ENCODE peak calls at places on chromosomes 16 and 17, in six cellular contexts. S, K, H, N, J and G are unnamed samples.

GRCh38 chr17:64148699-64149098 is 18.8 kb upstream of the ERN1 start:
- DNase-seq in S (no peak), K (peak; percentile 11), H (peak; percentile 41), N (no peak), J (no peak), G (peak; percentile 15)

GRCh38 chr17:57910462-57910861 is 44.8 kb downstream of the CUEDC1 start:
- DNase-seq in S (no peak), K (no peak), H (no peak), N (no peak), J (no peak), G (no peak)

GRCh38 chr17:7997186-7997585 is 5.2 kb upstream of the GUCY2D start:
- DNase-seq in S (peak; percentile 23), K (peak; percentile 52), H (peak; percentile 73), N (peak; percentile 83), J (peak; percentile 45), G (no peak)

GRCh38 chr16:46830417-46830901 is 521 bp downstream of the C16orf87 start:
- DNase-seq in S (peak; percentile 43), K (no peak), H (peak; percentile 46), N (peak; percentile 62), J (peak; percentile 41), G (peak; percentile 57)

GRCh38 chr16:2743007-2743810 is 9.2 kb upstream of the SRRM2 start:
- DNase-seq in S (no peak), K (no peak), H (no peak), N (no peak), J (no peak), G (no peak)

GRCh38 chr17:8918811-8919210 is 46.7 kb downstream of the PIK3R5 start:
- DNase-seq in S (no peak), K (peak; percentile 43), H (no peak), N (no peak), J (no peak), G (no peak)

GRCh38 chr16:87621976-87622713 is 19.8 kb downstream of the JPH3 start:
- DNase-seq in S (no peak), K (no peak), H (no peak), N (no peak), J (no peak), G (no peak)

GRCh38 chr16:87740441-87740840 is 25.3 kb downstream of the KLHDC4 start:
- DNase-seq in S (no peak), K (no peak), H (no peak), N (no peak), J (no peak), G (peak; percentile 11)

GRCh38 chr16:56294599-56294998 is 103.3 kb downstream of the GNAO1 start:
- DNase-seq in S (no peak), K (peak; percentile 34), H (no peak), N (no peak), J (no peak), G (peak; percentile 64)

GRCh38 chr16:72195609-72196008 is 23.7 kb upstream of the PMFBP1 start:
- DNase-seq in S (no peak), K (no peak), H (no peak), N (peak; percentile 66), J (no peak), G (no peak)

GRCh38 chr16:2043980-2044451 is 3.6 kb downstream of the NTHL1 start:
- DNase-seq in S (no peak), K (no peak), H (peak; percentile 71), N (no peak), J (no peak), G (no peak)

GRCh38 chr16:8853611-8854010 is 15.2 kb downstream of the CARHSP1 start:
- DNase-seq in S (no peak), K (no peak), H (no peak), N (no peak), J (no peak), G (no peak)

GRCh38 chr17:81036128-81036891 is 1.4 kb downstream of the BAIAP2 start:
- DNase-seq in S (no peak), K (no peak), H (no peak), N (no peak), J (no peak), G (no peak)

GRCh38 chr16:17149904-17150483 is 320.8 kb downstream of the XYLT1 start:
- DNase-seq in S (no peak), K (no peak), H (no peak), N (peak; percentile 64), J (no peak), G (no peak)

GRCh38 chr17:20991276-20992037 is 51.4 kb downstream of the USP22 start:
- DNase-seq in S (no peak), K (no peak), H (no peak), N (no peak), J (no peak), G (no peak)

GRCh38 chr17:36602924-36603384 is 1.6 kb downstream of the MRM1 start:
- DNase-seq in S (peak; percentile 74), K (peak; percentile 44), H (peak; percentile 50), N (peak; percentile 70), J (peak; percentile 58), G (peak; percentile 76)

GRCh38 chr16:77584205-77584859 is 138.0 kb upstream of the NUDT7 start:
- DNase-seq in S (peak; percentile 61), K (peak; percentile 47), H (peak; percentile 48), N (peak; percentile 59), J (peak; percentile 36), G (peak; percentile 16)

GRCh38 chr16:4461250-4462085 is 13.0 kb downstream of the NMRAL1 start:
- DNase-seq in S (no peak), K (no peak), H (no peak), N (peak; percentile 3), J (no peak), G (no peak)

GRCh38 chr17:8126306-8127066 is 2.6 kb upstream of the HES7 start:
- DNase-seq in S (peak; percentile 45), K (peak; percentile 40), H (no peak), N (peak; percentile 81), J (peak; percentile 18), G (peak; percentile 62)

GRCh38 chr16:14057878-14058382 is 13.2 kb upstream of the MRTFB start:
- DNase-seq in S (no peak), K (no peak), H (no peak), N (no peak), J (no peak), G (no peak)

GRCh38 chr16:30903596-30903995 is 7.2 kb downstream of the CTF1 start:
- DNase-seq in S (peak; percentile 47), K (no peak), H (no peak), N (no peak), J (no peak), G (peak; percentile 45)

GRCh38 chr16:27193300-27193990 is 9.9 kb upstream of the KDM8 start:
- DNase-seq in S (no peak), K (no peak), H (no peak), N (no peak), J (no peak), G (no peak)

GRCh38 chr16:48126801-48127644 is 28.8 kb downstream of the ABCC12 start:
- DNase-seq in S (peak; percentile 29), K (peak; percentile 80), H (peak; percentile 78), N (peak; percentile 5), J (no peak), G (peak; percentile 87)

GRCh38 chr17:32565401-32565800 is 78.6 kb downstream of the CDK5R1 start:
- DNase-seq in S (no peak), K (no peak), H (no peak), N (no peak), J (peak; percentile 71), G (no peak)

DNA sequence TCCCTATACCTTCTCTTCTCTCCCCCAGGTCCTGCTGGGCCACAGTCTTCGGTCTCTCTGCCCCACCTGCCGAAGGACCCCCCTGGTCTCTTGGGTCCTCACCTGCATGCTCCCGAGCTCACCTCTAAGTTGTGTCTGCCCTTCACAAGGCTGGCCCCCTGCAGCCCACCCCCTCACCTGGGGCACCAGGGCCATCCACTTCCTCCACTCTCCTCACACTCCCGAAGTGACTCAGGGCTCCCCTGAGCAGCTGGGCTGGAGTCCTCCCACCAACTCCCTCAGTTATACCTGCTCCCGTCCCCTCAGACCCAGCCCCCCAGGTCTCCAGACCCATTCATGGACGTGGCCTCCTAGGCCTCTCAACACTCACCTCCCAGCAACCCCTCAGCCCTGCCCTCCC is 822.0 kb downstream of the KCNJ18 start:
- DNase-seq in S (no peak), K (no peak), H (no peak), N (no peak), J (no peak), G (no peak)
- H3K9me3 ChIP-seq in S (no peaks in the 10 kb centered on the region), K (peaks cover 34% of the 10 kb centered on the region), H (peaks cover 64% of the 10 kb centered on the region), N (no peaks in the 10 kb centered on the region), J (peaks cover 6% of the 10 kb centered on the region), G (no peaks in the 10 kb centered on the region)

GRCh38 chr17:75124041-75124818 is 7.3 kb downstream of the NT5C start:
- DNase-seq in S (peak; percentile 89), K (peak; percentile 98), H (peak; percentile 88), N (no peak), J (peak; percentile 99), G (peak; percentile 38)
- H3K4me3 ChIP-seq in S (no peak overlapping the region), K (no peak overlapping the region), H (no peak overlapping the region), N (no peak overlapping the region), J (no peak overlapping the region), G (no peak overlapping the region)

GRCh38 chr17:68016838-68017237 is 18.7 kb upstream of the KPNA2 start:
- DNase-seq in S (no peak), K (no peak), H (no peak), N (no peak), J (no peak), G (no peak)
- H3K27me3 ChIP-seq in S (no peaks in the 10 kb centered on the region), K (no peaks in the 10 kb centered on the region), H (no peaks in the 10 kb centered on the region), N (no peaks in the 10 kb centered on the region), J (no peaks in the 10 kb centered on the region), G (no peaks in the 10 kb centered on the region)

DNA sequence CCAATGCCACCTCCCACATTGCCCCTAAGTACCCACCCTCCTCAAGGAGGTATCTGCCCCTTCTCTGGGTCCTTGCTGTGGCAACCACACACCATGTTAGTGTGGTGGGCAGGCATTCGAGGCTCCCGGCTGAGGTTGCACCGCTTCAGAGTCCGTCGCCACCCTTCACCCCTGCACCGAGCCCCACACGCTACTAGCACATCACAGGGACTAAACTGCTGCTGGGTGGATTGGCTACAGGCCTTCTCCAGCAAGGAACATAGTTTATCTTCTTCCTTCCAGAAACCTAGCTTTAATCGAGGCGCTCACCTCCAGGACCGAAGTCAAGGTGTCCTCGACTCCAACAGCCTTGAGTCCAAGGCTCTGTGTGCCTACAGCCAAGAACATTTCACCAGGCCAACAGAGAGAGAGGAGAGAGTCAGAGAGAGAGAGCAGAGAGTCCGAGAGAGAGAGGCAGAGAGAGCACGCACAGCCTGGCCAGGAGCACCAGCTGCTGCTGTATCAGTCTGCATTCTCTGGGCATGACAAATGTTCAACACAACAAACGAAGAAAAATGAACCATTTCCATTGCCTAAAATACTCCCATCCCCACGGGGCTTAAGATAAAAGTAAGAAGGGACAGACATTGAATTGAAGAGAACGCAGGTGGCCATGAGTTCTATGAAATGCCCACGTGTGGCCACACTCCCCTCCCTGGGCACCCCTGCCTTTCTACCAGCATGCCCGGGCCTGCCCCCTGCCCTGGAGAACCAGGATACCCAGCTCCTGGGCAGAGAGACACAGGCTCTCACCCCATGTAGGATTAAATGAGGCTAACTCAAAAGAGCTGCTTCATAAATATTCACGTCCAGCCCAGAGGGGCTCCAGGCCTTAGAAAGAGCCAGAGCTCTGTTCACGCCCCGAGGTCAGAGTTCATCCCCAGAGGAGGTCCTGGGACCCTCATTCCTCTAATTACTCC is 94.9 kb downstream of the RBFOX3 start:
- DNase-seq in S (no peak), K (peak; percentile 1), H (no peak), N (no peak), J (no peak), G (peak; percentile 31)
- H3K9me3 ChIP-seq in S (no peaks in the 10 kb centered on the region), K (peaks cover 6% of the 10 kb centered on the region), H (peaks cover 7% of the 10 kb centered on the region), N (no peaks in the 10 kb centered on the region), J (no peaks in the 10 kb centered on the region), G (no peaks in the 10 kb centered on the region)